ENCODE peak calls at places on chromosomes 6 and 20, in five cellular contexts. One of them, this sample, is unnamed.

GRCh38 chr6:41182069-41183034 is 18.6 kb downstream of the TREML2 start:
- DNase-seq in ascending aorta: no peak
- DNase-seq in right lobe of liver: no peak
- DNase-seq in lower lobe of right lung: no peak
- DNase-seq in body of pancreas: peak; percentile 60
- DNase-seq in this sample: peak; percentile 77

GRCh38 chr6:123802351-123802696 is 1.3 kb upstream of the NKAIN2 start:
- DNase-seq in ascending aorta: no peak
- DNase-seq in right lobe of liver: no peak
- DNase-seq in lower lobe of right lung: no peak
- DNase-seq in body of pancreas: no peak
- DNase-seq in this sample: no peak

GRCh38 chr6:74879970-74880369 is 325.9 kb downstream of the COL12A1 start:
- DNase-seq in ascending aorta: no peak
- DNase-seq in right lobe of liver: no peak
- DNase-seq in lower lobe of right lung: no peak
- DNase-seq in body of pancreas: no peak
- DNase-seq in this sample: peak; percentile 86

GRCh38 chr6:112235956-112236355 is 18.4 kb downstream of the LAMA4 start:
- DNase-seq in ascending aorta: no peak
- DNase-seq in right lobe of liver: no peak
- DNase-seq in lower lobe of right lung: no peak
- DNase-seq in body of pancreas: peak; percentile 18
- DNase-seq in this sample: peak; percentile 89

GRCh38 chr6:122494665-122495272 is 23.2 kb upstream of the SERINC1 start:
- DNase-seq in ascending aorta: no peak
- DNase-seq in right lobe of liver: no peak
- DNase-seq in lower lobe of right lung: no peak
- DNase-seq in body of pancreas: no peak
- DNase-seq in this sample: no peak

GRCh38 chr20:18288748-18289705 is 700 bp downstream of the ZNF133 start:
- DNase-seq in ascending aorta: no peak
- DNase-seq in right lobe of liver: no peak
- DNase-seq in lower lobe of right lung: no peak
- DNase-seq in body of pancreas: no peak
- DNase-seq in this sample: peak; percentile 35

GRCh38 chr20:39057911-39058310 is 95.8 kb downstream of the DHX35 start:
- DNase-seq in ascending aorta: no peak
- DNase-seq in right lobe of liver: no peak
- DNase-seq in lower lobe of right lung: no peak
- DNase-seq in body of pancreas: no peak
- DNase-seq in this sample: no peak

GRCh38 chr6:75306074-75306473 is 21.5 kb upstream of the TMEM30A start:
- DNase-seq in ascending aorta: no peak
- DNase-seq in right lobe of liver: no peak
- DNase-seq in lower lobe of right lung: no peak
- DNase-seq in body of pancreas: no peak
- DNase-seq in this sample: peak; percentile 75

GRCh38 chr6:136812174-136812573 is 10.2 kb upstream of the PEX7 start:
- DNase-seq in ascending aorta: no peak
- DNase-seq in right lobe of liver: no peak
- DNase-seq in lower lobe of right lung: no peak
- DNase-seq in body of pancreas: no peak
- DNase-seq in this sample: peak; percentile 7

GRCh38 chr6:26516481-26517427 is 16.7 kb downstream of the BTN1A1 start:
- DNase-seq in ascending aorta: no peak
- DNase-seq in right lobe of liver: no peak
- DNase-seq in lower lobe of right lung: no peak
- DNase-seq in body of pancreas: no peak
- DNase-seq in this sample: peak; percentile 60

GRCh38 chr6:41519748-41520699 is 26.2 kb upstream of the FOXP4 start:
- DNase-seq in ascending aorta: no peak
- DNase-seq in right lobe of liver: no peak
- DNase-seq in lower lobe of right lung: peak; percentile 65
- DNase-seq in body of pancreas: peak; percentile 29
- DNase-seq in this sample: no peak

GRCh38 chr6:95095271-95095670 is 482.1 kb upstream of the MANEA start:
- DNase-seq in ascending aorta: no peak
- DNase-seq in right lobe of liver: no peak
- DNase-seq in lower lobe of right lung: no peak
- DNase-seq in body of pancreas: no peak
- DNase-seq in this sample: peak; percentile 27
- H3K4me3 ChIP-seq in ascending aorta: no peak overlapping the region
- H3K4me3 ChIP-seq in right lobe of liver: no peak overlapping the region
- H3K4me3 ChIP-seq in lower lobe of right lung: no peak overlapping the region
- H3K4me3 ChIP-seq in body of pancreas: no peak overlapping the region
- H3K4me3 ChIP-seq in this sample: peak overlapping the region; percentile 23

GRCh38 chr20:57282691-57283361 is 16.4 kb upstream of the BMP7 start:
- DNase-seq in ascending aorta: no peak
- DNase-seq in right lobe of liver: no peak
- DNase-seq in lower lobe of right lung: no peak
- DNase-seq in body of pancreas: no peak
- DNase-seq in this sample: no peak
- TF ChIP-seq CTCF in ascending aorta: no peak
- TF ChIP-seq CTCF in right lobe of liver: no peak
- TF ChIP-seq CTCF in lower lobe of right lung: no peak
- TF ChIP-seq CTCF in body of pancreas: no peak
- TF ChIP-seq CTCF in this sample: no peak

GRCh38 chr20:47318027-47318595 is 38.4 kb downstream of the ZMYND8 start:
- DNase-seq in ascending aorta: no peak
- DNase-seq in right lobe of liver: peak; percentile 68
- DNase-seq in lower lobe of right lung: peak; percentile 52
- DNase-seq in body of pancreas: no peak
- DNase-seq in this sample: peak; percentile 79
- H3K4me3 ChIP-seq in ascending aorta: peak overlapping the region; percentile 15
- H3K4me3 ChIP-seq in right lobe of liver: no peak overlapping the region
- H3K4me3 ChIP-seq in lower lobe of right lung: peak overlapping the region; percentile 33
- H3K4me3 ChIP-seq in body of pancreas: no peak overlapping the region
- H3K4me3 ChIP-seq in this sample: no peak overlapping the region

GRCh38 chr6:2783188-2783957 is 18.2 kb downstream of the WRNIP1 start:
- DNase-seq in ascending aorta: no peak
- DNase-seq in right lobe of liver: no peak
- DNase-seq in lower lobe of right lung: no peak
- DNase-seq in body of pancreas: no peak
- DNase-seq in this sample: peak; percentile 45
- TF ChIP-seq CTCF in ascending aorta: no peak
- TF ChIP-seq CTCF in right lobe of liver: no peak
- TF ChIP-seq CTCF in lower lobe of right lung: no peak
- TF ChIP-seq CTCF in body of pancreas: no peak
- TF ChIP-seq CTCF in this sample: no peak

GRCh38 chr6:140663772-140664171 is 1289.3 kb upstream of the CITED2 start:
- DNase-seq in ascending aorta: no peak
- DNase-seq in right lobe of liver: no peak
- DNase-seq in lower lobe of right lung: no peak
- DNase-seq in body of pancreas: no peak
- DNase-seq in this sample: no peak
- H3K4me3 ChIP-seq in ascending aorta: no peak overlapping the region
- H3K4me3 ChIP-seq in right lobe of liver: no peak overlapping the region
- H3K4me3 ChIP-seq in lower lobe of right lung: no peak overlapping the region
- H3K4me3 ChIP-seq in body of pancreas: no peak overlapping the region
- H3K4me3 ChIP-seq in this sample: no peak overlapping the region

This sample was measured in choroid plexus epithelial cell.